ENCODE peak calls at places on chromosomes 12 and 14, in seven cellular contexts. Y is BJ; L is COR-L47; M is D341Med; P is CD8-positive, alpha-beta T cell; Q is hippocampal formation; C is OCI-M1. B is an unnamed sample.

GRCh38 chr14:56501909-56502530 is 77.6 kb upstream of the TMEM260 start:
- DNase-seq in Q (no peak), P (no peak), L (no peak), M (no peak), C (no peak), Y (no peak), B (peak)

GRCh38 chr12:24596768-24597388 is 352.0 kb downstream of the BCAT1 start:
- DNase-seq in Y (no peak), C (peak), Q (no peak), M (peak), L (no peak), P (no peak), B (no peak)

GRCh38 chr14:85221832-85222231 is 308.1 kb upstream of the FLRT2 start:
- DNase-seq in P (no peak), Y (no peak), Q (no peak), L (no peak), M (no peak), C (no peak), B (no peak)

GRCh38 chr12:66491812-66492361 is 187.0 kb downstream of the GRIP1 start:
- DNase-seq in L (no peak), Y (peak), M (no peak), C (no peak), P (no peak), Q (no peak), B (no peak)

GRCh38 chr12:5630101-5630500 is 198.2 kb downstream of the NTF3 start:
- DNase-seq in M (peak), L (no peak), Q (no peak), C (no peak), Y (no peak), P (no peak), B (no peak)

GRCh38 chr12:124694250-124694649 is 126.8 kb upstream of the NCOR2 start:
- DNase-seq in C (no peak), Y (no peak), Q (no peak), M (no peak), L (no peak), P (no peak), B (no peak)

GRCh38 chr14:75449703-75450102 is 21.9 kb downstream of the JDP2 start:
- DNase-seq in Q (no peak), C (no peak), M (no peak), L (peak), P (no peak), Y (no peak), B (no peak)

GRCh38 chr14:58747181-58747580 is 109.4 kb downstream of the DACT1 start:
- DNase-seq in M (no peak), Q (no peak), P (no peak), L (no peak), C (peak), Y (peak), B (no peak)

GRCh38 chr14:80865565-80865964 is 76.0 kb downstream of the CEP128 start:
- DNase-seq in Q (no peak), M (no peak), L (no peak), C (no peak), Y (no peak), P (no peak), B (no peak)

GRCh38 chr14:52279405-52279804 is 11.9 kb downstream of the PTGDR start:
- DNase-seq in M (no peak), C (peak), Q (no peak), P (no peak), L (no peak), Y (peak), B (no peak)

GRCh38 chr12:68225576-68226476 is at the start of gene IL26:
- DNase-seq in M (no peak), Y (no peak), P (no peak), L (no peak), Q (no peak), C (no peak), B (no peak)

GRCh38 chr14:75440733-75441474 is 13.1 kb downstream of the JDP2 start:
- DNase-seq in L (no peak), P (no peak), M (no peak), C (no peak), Q (no peak), Y (peak), B (no peak)

GRCh38 chr14:32142754-32143437 is 58.9 kb upstream of the RNU6-7 start:
- DNase-seq in Y (no peak), M (no peak), L (no peak), C (no peak), P (no peak), Q (no peak), B (no peak)

GRCh38 chr14:100547633-100548294 is 39.5 kb downstream of the BEGAIN start:
- DNase-seq in L (peak), P (peak), Q (no peak), C (peak), M (no peak), Y (peak), B (no peak)

GRCh38 chr12:105334568-105334967 is 4.1 kb downstream of the C12orf75 start:
- DNase-seq in Q (no peak), Y (no peak), M (no peak), L (no peak), P (no peak), C (no peak), B (no peak)

GRCh38 chr12:51955702-51956101 is 4.2 kb downstream of the ACVR1B start:
- DNase-seq in C (no peak), M (no peak), Q (no peak), P (no peak), Y (no peak), L (no peak), B (no peak)

GRCh38 chr12:68628698-68629097 is 18.0 kb downstream of the RAP1B start:
- DNase-seq in P (no peak), Y (no peak), L (no peak), M (no peak), C (peak), Q (no peak), B (no peak)

GRCh38 chr12:85979641-85980040 is 105.5 kb downstream of the NTS start:
- DNase-seq in M (no peak), C (no peak), Y (no peak), Q (no peak), L (no peak), P (no peak), B (no peak)